ENCODE peak calls at places on chromosomes 11 and 22, in seven cellular contexts. X is activated T-helper 1 cell treated with anti-CD3 and anti-CD28 coated beads, Interleukin-2, amount 50 U/mL, for 16 hours; U is posterior cingulate gyrus; B is NCI-H748 treated with DMSO at 0.1 percent for 48 hours; E is activated T-helper 9 cell treated with anti-CD3 and anti-CD28 coated beads, Interleukin-2, amount 50 U/mL, for 16 hours; H is pancreas; P is Karpas-422. V is an unnamed sample.

GRCh38 chr11:81253226-81253625 is 1480.4 kb downstream of the FAM181B start:
- DNase-seq in X (no peak), U (no peak), B (no peak), E (no peak), H (no peak), P (no peak), V (no peak)

GRCh38 chr11:130476200-130476921 is 27.9 kb downstream of the ADAMTS15 start:
- DNase-seq in X (no peak), U (peak; percentile 68), B (no peak), E (no peak), H (no peak), P (no peak), V (no peak)

GRCh38 chr11:73480677-73481076 is 104.5 kb downstream of the RELT start:
- DNase-seq in X (no peak), U (no peak), B (no peak), E (no peak), H (no peak), P (no peak), V (peak; percentile 45)

GRCh38 chr22:35367331-35367886 is 13.5 kb upstream of the HMOX1 start:
- DNase-seq in X (no peak), U (no peak), B (no peak), E (no peak), H (no peak), P (peak; percentile 64), V (no peak)

GRCh38 chr22:25827415-25827814 is 85.4 kb downstream of the MYO18B start:
- DNase-seq in X (no peak), U (no peak), B (no peak), E (no peak), H (no peak), P (no peak), V (no peak)

GRCh38 chr11:64225608-64226506 is at the start of the genes NUDT22 and TRPT1:
- DNase-seq in X (peak; percentile 84), U (peak; percentile 99), B (peak; percentile 82), E (peak; percentile 88), H (peak; percentile 97), P (peak; percentile 97), V (peak; percentile 95)

GRCh38 chr11:114044042-114044871 is 15.3 kb upstream of the ZBTB16 start:
- DNase-seq in X (no peak), U (no peak), B (no peak), E (no peak), H (peak; percentile 20), P (no peak), V (no peak)

GRCh38 chr11:80443177-80443576 is 1002.3 kb upstream of the TENM4 start:
- DNase-seq in X (no peak), U (no peak), B (no peak), E (no peak), H (no peak), P (no peak), V (no peak)

GRCh38 chr11:3903207-3903896 is 47.9 kb downstream of the STIM1 start:
- DNase-seq in X (no peak), U (no peak), B (no peak), E (no peak), H (no peak), P (peak; percentile 70), V (no peak)

GRCh38 chr11:1458340-1459218 is 28.0 kb downstream of the MOB2 start:
- DNase-seq in X (no peak), U (no peak), B (no peak), E (no peak), H (no peak), P (peak; percentile 57), V (peak; percentile 10)

V was measured in adipocyte.